ENCODE peak calls at places on chromosomes 3 and 15, in seven cellular contexts. D, Q, F, C, I, B and P are unnamed samples. For H3K4me1, the result is how much of the 10 kb centered on the place peaks cover.

GRCh38 chr3:10273697-10274305 is 18.9 kb downstream of the GHRL start:
- DNase-seq in Q (no peak), B (peak), I (no peak), D (no peak), F (no peak), C (peak), P (no peak)

GRCh38 chr3:179464296-179465092 is 13.2 kb upstream of the GNB4 start:
- DNase-seq in D (no peak), I (no peak), C (no peak), F (no peak), Q (no peak), B (no peak), P (no peak)

GRCh38 chr3:190404715-190405114 is 16.8 kb downstream of the CLDN16 start:
- DNase-seq in B (no peak), I (no peak), D (no peak), F (no peak), Q (no peak), C (peak), P (no peak)

GRCh38 chr3:182979719-182980191 is 583 bp downstream of the DCUN1D1 start:
- DNase-seq in D (no peak), Q (peak), B (no peak), F (peak), I (peak), C (peak), P (no peak)

GRCh38 chr3:24521306-24522154 is 26.9 kb upstream of the THRB start:
- DNase-seq in D (peak), C (peak), F (peak), B (peak), I (peak), Q (peak), P (no peak)

GRCh38 chr3:176274161-176274560 is 923.1 kb downstream of the TBL1XR1 start:
- DNase-seq in C (no peak), B (no peak), I (no peak), Q (no peak), F (no peak), D (no peak), P (no peak)

GRCh38 chr3:71831599-71831998 is 46.7 kb upstream of the PROK2 start:
- DNase-seq in B (no peak), F (no peak), Q (no peak), C (no peak), I (no peak), D (no peak), P (no peak)

GRCh38 chr3:168859143-168859542 is 763.4 kb upstream of the GOLIM4 start:
- DNase-seq in I (no peak), Q (no peak), C (no peak), D (no peak), B (no peak), F (no peak), P (no peak)

GRCh38 chr3:196988241-196989029 is 19.8 kb upstream of the PIGZ start:
- DNase-seq in C (no peak), B (peak), Q (no peak), F (peak), D (peak), I (no peak), P (no peak)

GRCh38 chr3:15268033-15268631 is 62.1 kb downstream of the CAPN7 start:
- DNase-seq in D (peak), B (peak), C (peak), F (peak), I (peak), Q (peak), P (peak)

GRCh38 chr3:45105855-45106655 is 40.1 kb downstream of the CDCP1 start:
- DNase-seq in C (peak), I (no peak), D (no peak), F (no peak), B (no peak), Q (no peak), P (peak)

GRCh38 chr3:121362035-121362734 is 183.6 kb downstream of the POLQ start:
- DNase-seq in C (no peak), I (no peak), D (no peak), Q (no peak), B (no peak), F (no peak), P (no peak)

GRCh38 chr15:81897011-81897677 is 148.7 kb downstream of the MEX3B start:
- DNase-seq in C (peak), F (no peak), Q (no peak), I (no peak), B (no peak), D (no peak), P (no peak)

GRCh38 chr3:100603449-100603848 is 6.0 kb upstream of the ADGRG7 start:
- DNase-seq in D (no peak), I (no peak), Q (no peak), F (peak), B (no peak), C (peak), P (no peak)

GRCh38 chr15:29859293-29859692 is 37.0 kb upstream of the TJP1 start:
- DNase-seq in F (no peak), Q (no peak), I (no peak), D (no peak), B (no peak), C (no peak), P (no peak)

GRCh38 chr3:70000028-70000410 is 486 bp downstream of the SAMMSON start:
- DNase-seq in B (peak), D (no peak), I (no peak), C (no peak), F (no peak), Q (no peak), P (no peak)

GRCh38 chr3:25573386-25574171 is 91.1 kb downstream of the TOP2B start:
- DNase-seq in I (no peak), D (no peak), F (peak), B (no peak), C (peak), Q (no peak), P (no peak)

GRCh38 chr3:49170744-49171118 is 667 bp upstream of the KLHDC8B start:
- DNase-seq in B (no peak), Q (no peak), I (no peak), D (no peak), F (no peak), C (no peak), P (no peak)

GRCh38 chr3:49163609-49164008 is 2.5 kb downstream of the CCDC71 start:
- DNase-seq in B (no peak), I (no peak), C (no peak), F (no peak), Q (no peak), D (no peak), P (no peak)

GRCh38 chr3:49165771-49166751 is at the start of gene CCDC71:
- DNase-seq in B (peak), C (peak), F (peak), I (peak), D (peak), Q (peak), P (peak)

GRCh38 chr3:49164983-49165720 is 979 bp downstream of the CCDC71 start:
- DNase-seq in B (no peak), F (no peak), D (no peak), Q (no peak), I (no peak), C (no peak), P (no peak)

GRCh38 chr3:49166752-49167556 is 823 bp upstream of the CCDC71 start:
- DNase-seq in I (no peak), D (no peak), B (no peak), C (no peak), Q (no peak), F (no peak), P (no peak)
- TF ChIP-seq CTCF in I (no peak), D (no peak), B (no peak), C (no peak), Q (no peak), F (no peak), P (no peak)

GRCh38 chr3:186214670-186215069 is 105.8 kb upstream of the ETV5 start:
- DNase-seq in F (no peak), I (no peak), Q (no peak), C (no peak), B (no peak), D (no peak), P (no peak)

GRCh38 chr3:186217820-186218164 is 108.9 kb upstream of the ETV5 start:
- DNase-seq in D (no peak), Q (no peak), I (no peak), B (no peak), C (peak), F (no peak), P (no peak)

GRCh38 chr3:186219211-186219638 is 110.3 kb upstream of the ETV5 start:
- DNase-seq in D (no peak), Q (no peak), B (no peak), F (no peak), I (peak), C (no peak), P (no peak)

GRCh38 chr3:186218423-186218822 is 109.5 kb upstream of the ETV5 start:
- DNase-seq in D (no peak), Q (no peak), B (no peak), F (no peak), C (no peak), I (no peak), P (no peak)

DNA sequence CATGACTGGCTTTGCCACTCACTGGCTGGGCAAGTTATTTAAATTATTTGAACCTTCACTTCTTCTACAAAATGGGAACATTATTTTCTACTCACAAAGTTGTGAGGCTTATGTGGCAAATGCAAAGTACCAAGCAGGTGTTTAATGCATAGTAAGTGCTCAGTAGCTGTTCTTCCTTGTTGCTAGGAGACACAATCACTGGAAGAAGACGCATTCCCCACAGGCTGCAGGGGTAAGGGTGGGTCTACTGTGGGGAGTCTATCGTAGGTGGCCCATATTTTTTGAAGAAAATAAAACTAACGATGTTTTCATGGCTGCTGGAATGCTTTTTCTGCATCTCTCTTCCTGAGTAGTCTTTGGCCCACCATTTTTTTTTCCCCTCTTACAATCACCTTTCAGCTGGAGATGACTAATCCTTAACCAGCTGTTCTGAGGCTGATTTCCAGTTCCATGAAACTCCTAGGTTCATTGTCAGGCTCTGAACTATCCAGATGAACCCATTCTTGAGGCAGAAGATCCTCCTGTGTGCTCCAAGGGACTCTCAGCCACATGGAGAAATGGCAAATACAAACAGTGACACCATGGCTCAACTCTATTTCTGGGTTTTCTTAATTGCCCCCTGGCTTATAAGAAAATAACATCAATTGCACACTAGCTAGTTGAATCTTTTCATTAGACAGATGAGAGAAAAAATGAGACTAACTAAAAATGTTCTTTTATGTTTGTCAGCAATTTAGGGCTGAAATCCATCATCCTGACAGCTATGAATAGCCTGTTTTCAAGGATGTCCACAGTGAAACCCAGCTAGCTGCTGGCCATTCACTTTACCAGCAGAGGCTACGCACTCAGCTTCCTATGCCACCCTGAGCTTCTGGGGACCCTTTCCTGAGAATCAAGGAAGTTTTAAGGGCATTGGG is 108.3 kb upstream of the ETV5 start:
- DNase-seq in D (no peak), C (no peak), B (no peak), F (no peak), Q (no peak), I (no peak), P (no peak)
- H3K4me3 ChIP-seq in D (no peak), C (no peak), B (no peak), F (no peak), Q (no peak), I (no peak), P (no peak)

GRCh38 chr3:11589706-11590105 is 54.0 kb downstream of the VGLL4 start:
- DNase-seq in F (no peak), D (no peak), C (no peak), B (no peak), I (no peak), Q (no peak), P (no peak)
- H3K4me1 ChIP-seq in F (half or more), D (half or more), C (under half), B (half or more), I (half or more), Q (under half), P (under half)

GRCh38 chr15:48553559-48553958 is 92.0 kb downstream of the FBN1 start:
- DNase-seq in C (peak), I (no peak), Q (no peak), B (no peak), F (no peak), D (no peak), P (no peak)

GRCh38 chr15:48555244-48555804 is 90.2 kb downstream of the FBN1 start:
- DNase-seq in I (no peak), F (no peak), D (no peak), Q (no peak), B (no peak), C (peak), P (no peak)

GRCh38 chr15:48556159-48556897 is 89.2 kb downstream of the FBN1 start:
- DNase-seq in I (no peak), D (no peak), F (no peak), C (peak), Q (no peak), B (no peak), P (no peak)

GRCh38 chr15:48550822-48551525 is 94.5 kb downstream of the FBN1 start:
- DNase-seq in Q (no peak), B (no peak), F (no peak), D (no peak), I (no peak), C (peak), P (no peak)

GRCh38 chr15:48554112-48554511 is 91.4 kb downstream of the FBN1 start:
- DNase-seq in Q (no peak), I (no peak), F (no peak), C (no peak), B (no peak), D (no peak), P (no peak)
- TF ChIP-seq CTCF in Q (no peak), I (no peak), F (no peak), C (no peak), B (no peak), D (no peak), P (no peak)

DNA sequence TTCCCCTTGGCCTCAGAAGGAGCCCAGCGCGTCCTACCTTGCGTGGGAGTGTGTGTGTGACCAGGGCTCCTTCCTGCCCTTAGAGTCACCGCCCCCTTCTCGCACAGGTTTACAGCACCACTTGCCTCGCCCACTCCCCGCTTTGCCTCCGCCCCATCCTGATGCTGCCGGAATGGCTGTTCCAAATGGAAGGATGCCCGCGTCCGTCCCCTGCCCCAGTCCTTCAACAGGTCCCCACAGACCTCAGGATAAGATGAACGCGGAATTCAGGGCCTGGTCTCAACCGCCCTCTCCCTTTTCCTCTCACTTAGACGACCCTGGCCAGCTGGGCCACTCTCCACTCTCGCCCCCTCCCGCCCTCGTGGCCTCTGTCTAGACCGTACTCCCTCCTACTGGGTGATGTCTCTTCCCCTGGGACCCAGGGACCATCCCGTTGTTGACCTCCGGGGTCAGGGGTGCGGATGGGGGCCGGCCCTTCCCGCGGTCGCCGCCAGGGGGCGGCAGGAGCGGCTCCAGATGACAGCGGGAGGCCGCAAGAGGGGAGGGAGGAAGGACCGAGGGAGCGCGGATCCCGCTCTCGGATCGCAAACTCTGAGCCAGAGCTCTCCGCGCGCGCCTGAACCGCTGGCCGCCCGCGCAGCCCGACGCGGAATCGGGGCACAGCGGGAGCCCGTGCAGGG is at the start of gene THSD4:
- DNase-seq in F (peak), Q (no peak), D (peak), I (peak), B (peak), C (peak), P (peak)
- H3K4me3 ChIP-seq in F (peak), Q (peak), D (peak), I (peak), B (peak), C (peak), P (no peak)

DNA sequence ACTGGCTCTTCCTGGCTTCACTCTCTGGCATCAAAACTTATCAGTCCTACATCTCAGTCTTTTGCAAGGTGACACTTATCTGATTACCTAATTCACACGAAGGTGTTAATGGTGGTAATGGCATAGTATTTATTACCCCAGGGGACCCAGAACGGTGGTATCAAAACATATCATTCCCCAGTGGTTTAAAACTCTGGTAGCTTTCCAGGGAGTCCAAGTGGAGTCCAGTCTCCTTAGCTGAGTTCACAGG is 41.3 kb downstream of the SMAD3 start:
- DNase-seq in I (no peak), F (no peak), D (no peak), B (no peak), C (no peak), Q (no peak), P (no peak)
- H3K4me1 ChIP-seq in I (half or more), F (under half), D (half or more), B (under half), C (half or more), Q (under half), P (half or more)

DNA sequence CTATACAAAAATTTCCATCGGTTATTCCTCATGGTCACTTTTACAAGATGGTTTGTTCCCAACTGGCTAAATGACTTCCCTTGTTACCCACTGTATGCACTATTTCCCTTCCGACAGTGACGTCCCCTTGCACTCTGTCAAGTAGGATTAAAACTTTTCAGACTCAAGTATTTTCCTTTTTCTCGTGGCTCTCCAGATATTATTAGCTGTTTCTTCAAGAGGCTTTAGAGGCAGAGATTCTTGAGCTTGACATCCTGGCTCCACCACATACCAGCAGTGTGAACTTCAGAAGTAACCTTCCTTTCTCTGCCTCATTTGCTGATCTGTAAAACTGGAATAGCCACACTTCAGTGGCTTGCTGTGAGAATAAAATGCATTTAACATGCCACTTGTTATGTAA is 14.0 kb downstream of the CSNK1G1 start:
- DNase-seq in C (no peak), Q (no peak), B (no peak), I (no peak), F (peak), D (no peak), P (no peak)
- TF ChIP-seq CTCF in C (no peak), Q (no peak), B (no peak), I (no peak), F (no peak), D (no peak), P (no peak)

DNA sequence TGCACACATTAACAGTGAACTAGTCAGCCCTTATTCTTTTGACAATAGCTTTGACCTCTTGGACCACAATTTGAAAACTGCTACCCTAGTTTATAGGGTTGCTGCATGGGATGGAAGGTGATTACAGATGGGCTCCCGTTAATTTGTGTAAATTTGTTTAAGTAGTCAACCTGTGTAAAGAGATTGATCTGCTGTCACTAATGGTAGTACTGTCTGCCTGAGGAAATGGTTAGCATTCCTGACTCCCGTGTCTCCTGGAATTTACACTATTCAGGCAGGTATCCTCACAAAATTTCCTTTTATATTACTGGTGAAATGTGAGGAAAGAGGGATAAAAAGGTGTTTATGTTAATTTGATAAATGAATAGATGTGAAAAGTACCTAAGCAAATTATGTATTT is 15.3 kb upstream of the EBLN2 start:
- DNase-seq in D (no peak), F (no peak), B (no peak), C (no peak), Q (no peak), I (no peak), P (no peak)
- H3K4me3 ChIP-seq in D (no peak), F (no peak), B (no peak), C (no peak), Q (no peak), I (no peak), P (no peak)

GRCh38 chr3:115845986-115846385 is 222.7 kb downstream of the GAP43 start:
- DNase-seq in I (no peak), B (no peak), F (no peak), Q (no peak), D (no peak), C (no peak), P (no peak)
- H3K4me1 ChIP-seq in I (under half), B (under half), F (under half), Q (under half), D (under half), C (under half), P (under half)